ENCODE peak calls at places on chromosomes 16 and 17, in four cellular contexts. J is heart right ventricle, Q is fibroblast of lung, Y is IMR-90. K is an unnamed sample.

GRCh38 chr17:16304832-16305231 is 48.4 kb downstream of the CENPV start:
- DNase-seq in Y (peak), J (no peak), Q (peak), K (no peak)

GRCh38 chr16:2513405-2514332 is at the start of gene ATP6V0C:
- DNase-seq in Y (peak), Q (peak), J (peak), K (peak)

GRCh38 chr17:1323336-1323735 is 43.9 kb downstream of the TRARG1 start:
- DNase-seq in J (no peak), Q (no peak), Y (no peak), K (no peak)

GRCh38 chr17:21125862-21126261 is 902 bp upstream of the DHRS7B start:
- DNase-seq in Y (no peak), J (no peak), Q (no peak), K (no peak)

GRCh38 chr16:55871411-55872038 is 3.6 kb downstream of the CES5A start:
- DNase-seq in Q (no peak), Y (no peak), J (no peak), K (no peak)

GRCh38 chr17:80891096-80892018 is 100.3 kb upstream of the CHMP6 start:
- DNase-seq in Y (peak), J (no peak), Q (peak), K (peak)

GRCh38 chr16:28140788-28141618 is 70.8 kb downstream of the XPO6 start:
- DNase-seq in Q (no peak), Y (no peak), J (peak), K (no peak)

GRCh38 chr16:77434365-77435239 is at the start of gene ADAMTS18:
- DNase-seq in Q (no peak), Y (no peak), J (no peak), K (no peak)

GRCh38 chr17:32310927-32311568 is 30.9 kb downstream of the C17orf75 start:
- DNase-seq in Y (no peak), J (no peak), Q (peak), K (no peak)

GRCh38 chr17:50033316-50033715 is 22.6 kb upstream of the ITGA3 start:
- DNase-seq in Q (peak), J (no peak), Y (peak), K (no peak)

GRCh38 chr17:81959362-81960129 is 1.4 kb downstream of the NOTUM start:
- DNase-seq in J (peak), Q (peak), Y (peak), K (peak)

GRCh38 chr17:8430966-8431365 is 4.7 kb upstream of the NDEL1 start:
- DNase-seq in Y (peak), Q (peak), J (peak), K (peak)

GRCh38 chr17:82029391-82029790 is 2.1 kb upstream of the RAC3 start:
- DNase-seq in Q (no peak), Y (no peak), J (no peak), K (no peak)

GRCh38 chr16:57255686-57256415 is 10.8 kb downstream of the ARL2BP start:
- DNase-seq in Q (no peak), J (no peak), Y (no peak), K (peak)

GRCh38 chr17:71548540-71549190 is 572.2 kb upstream of the SOX9 start:
- DNase-seq in Y (peak), Q (no peak), J (no peak), K (peak)

GRCh38 chr17:596763-597644 is 117.6 kb downstream of the VPS53 start:
- DNase-seq in Q (peak), Y (peak), J (no peak), K (peak)

GRCh38 chr16:88706288-88706964 is at the start of the genes CTU2 and RNF166:
- DNase-seq in J (peak), Y (peak), Q (peak), K (peak)

DNA sequence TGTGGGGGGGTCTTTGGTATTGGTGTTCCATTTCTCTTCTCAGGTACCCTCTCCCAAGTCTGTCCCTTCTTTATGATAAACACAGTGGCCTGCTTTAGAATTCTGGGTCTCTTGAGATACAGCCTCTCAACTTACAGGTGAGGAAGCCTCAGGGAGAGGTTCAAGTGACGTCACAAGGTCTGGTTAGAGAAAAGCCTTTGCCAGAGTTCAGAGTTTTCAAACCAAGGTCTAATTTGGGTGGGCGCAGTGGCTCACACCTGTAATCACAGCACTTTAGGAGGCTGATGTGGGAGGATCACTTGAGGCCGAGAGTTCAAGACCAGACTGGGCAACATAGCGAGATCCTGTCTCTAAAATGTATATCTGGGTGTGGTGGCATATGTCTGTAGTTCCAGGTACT is 2.1 kb downstream of the IRF8 start:
- DNase-seq in Y (no peak), Q (no peak), J (no peak), K (no peak)
- H3K27ac ChIP-seq in Y (no peak), Q (no peak), J (no peak), K (no peak)

GRCh38 chr16:49556252-49557069 is 182.9 kb downstream of the C16orf78 start:
- DNase-seq in Q (peak), J (no peak), Y (peak), K (peak)
- TF ChIP-seq CTCF in Q (peak), J (peak), Y (peak), K (no peak)

GRCh38 chr16:53084736-53085538 is 30.1 kb downstream of the CHD9 start:
- DNase-seq in J (no peak), Y (no peak), Q (peak), K (no peak)

GRCh38 chr16:53083123-53083522 is 28.3 kb downstream of the CHD9 start:
- DNase-seq in Q (no peak), Y (peak), J (no peak), K (peak)

GRCh38 chr16:53087101-53087500 is 32.3 kb downstream of the CHD9 start:
- DNase-seq in J (no peak), Q (peak), Y (peak), K (no peak)

GRCh38 chr16:53084141-53084541 is 29.4 kb downstream of the CHD9 start:
- DNase-seq in Q (no peak), Y (no peak), J (no peak), K (peak)

GRCh38 chr16:53085539-53086450 is 31.0 kb downstream of the CHD9 start:
- DNase-seq in J (no peak), Q (peak), Y (no peak), K (no peak)
- H3K27ac ChIP-seq in J (peak), Q (peak), Y (peak), K (peak)

GRCh38 chr17:77203846-77204245 is 63.1 kb downstream of the SEC14L1 start:
- DNase-seq in Y (no peak), J (no peak), Q (no peak), K (no peak)
- TF ChIP-seq CTCF in Y (no peak), J (no peak), Q (no peak), K (no peak)

GRCh38 chr16:30774367-30775130 is 12.4 kb downstream of the RNF40 start:
- DNase-seq in Y (no peak), Q (no peak), J (peak), K (no peak)
- H3K27ac ChIP-seq in Y (no peak), Q (peak), J (peak), K (peak)

GRCh38 chr16:49951568-49952195 is 73.3 kb upstream of the CNEP1R1 start:
- DNase-seq in J (no peak), Q (no peak), Y (no peak), K (no peak)
- TF ChIP-seq CTCF in J (no peak), Q (no peak), Y (no peak), K (no peak)

GRCh38 chr16:85579883-85580607 is 33.1 kb upstream of the GSE1 start:
- DNase-seq in Y (no peak), J (no peak), Q (peak), K (no peak)
- H3K27ac ChIP-seq in Y (peak), J (no peak), Q (no peak), K (no peak)

DNA sequence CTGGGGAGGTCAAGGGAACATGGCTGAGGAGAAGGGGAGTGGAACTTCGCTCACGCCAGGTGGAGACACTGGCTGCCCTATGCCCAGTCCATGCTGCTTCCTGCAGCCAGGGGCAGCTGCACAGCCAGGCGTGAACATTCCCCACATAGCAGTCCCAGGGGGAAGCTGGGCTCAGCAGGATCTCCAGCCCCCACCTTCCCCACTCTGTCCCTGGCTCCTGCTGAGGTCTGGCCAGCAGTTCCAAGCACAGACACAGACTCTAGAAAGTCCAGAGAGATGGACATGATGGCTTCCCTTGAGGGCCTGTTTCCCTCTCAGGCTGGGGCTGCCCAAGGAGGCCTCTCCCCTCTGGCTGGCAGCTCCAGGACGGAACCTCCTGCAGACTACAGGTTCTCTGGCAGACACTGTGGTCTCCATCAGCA is 9.3 kb downstream of the JUP start:
- DNase-seq in J (peak), Y (no peak), Q (no peak), K (no peak)
- TF ChIP-seq CTCF in J (peak), Y (no peak), Q (no peak), K (no peak)

K was measured in RWPE1.